ENCODE peak calls at places on chromosomes 16 and 17, in four cellular contexts. One of them, this sample, is unnamed.

GRCh38 chr16:85582177-85582888 is 30.8 kb upstream of the GSE1 start:
- DNase-seq in fibroblast of pulmonary artery: no peak
- DNase-seq in fibroblast of mammary gland: no peak
- DNase-seq in H9: no peak
- DNase-seq in this sample: no peak

GRCh38 chr16:69494993-69495392 is 70.6 kb downstream of the CYB5B start:
- DNase-seq in fibroblast of pulmonary artery: peak; percentile 30
- DNase-seq in H9: peak; percentile 74
- DNase-seq in fibroblast of mammary gland: peak; percentile 28
- DNase-seq in this sample: no peak

GRCh38 chr17:46194393-46195216 is 1.4 kb upstream of the KANSL1 start:
- DNase-seq in fibroblast of mammary gland: peak; percentile 55
- DNase-seq in fibroblast of pulmonary artery: peak; percentile 67
- DNase-seq in H9: no peak
- DNase-seq in this sample: peak; percentile 61

GRCh38 chr17:82961366-82962162 is 117.8 kb upstream of the METRNL start:
- DNase-seq in fibroblast of pulmonary artery: no peak
- DNase-seq in H9: peak; percentile 26
- DNase-seq in fibroblast of mammary gland: no peak
- DNase-seq in this sample: no peak

GRCh38 chr17:79657861-79658810 is 47.3 kb upstream of the RBFOX3 start:
- DNase-seq in fibroblast of mammary gland: no peak
- DNase-seq in H9: peak; percentile 46
- DNase-seq in fibroblast of pulmonary artery: no peak
- DNase-seq in this sample: no peak

GRCh38 chr17:66747561-66748275 is 87.2 kb upstream of the CACNG5 start:
- DNase-seq in fibroblast of mammary gland: peak; percentile 95
- DNase-seq in H9: no peak
- DNase-seq in fibroblast of pulmonary artery: peak; percentile 70
- DNase-seq in this sample: no peak

GRCh38 chr17:57247261-57247660 is 9.1 kb upstream of the MSI2 start:
- DNase-seq in fibroblast of mammary gland: no peak
- DNase-seq in H9: no peak
- DNase-seq in fibroblast of pulmonary artery: no peak
- DNase-seq in this sample: no peak

GRCh38 chr16:77302249-77302648 is 103.0 kb downstream of the SYCE1L start:
- DNase-seq in H9: no peak
- DNase-seq in fibroblast of pulmonary artery: no peak
- DNase-seq in fibroblast of mammary gland: no peak
- DNase-seq in this sample: no peak

GRCh38 chr16:84223456-84223855 is 16.4 kb downstream of the KCNG4 start:
- DNase-seq in fibroblast of mammary gland: no peak
- DNase-seq in H9: no peak
- DNase-seq in fibroblast of pulmonary artery: no peak
- DNase-seq in this sample: no peak

GRCh38 chr17:50355701-50356341 is 9.9 kb downstream of the XYLT2 start:
- DNase-seq in fibroblast of pulmonary artery: no peak
- DNase-seq in fibroblast of mammary gland: no peak
- DNase-seq in H9: no peak
- DNase-seq in this sample: no peak

GRCh38 chr16:3187798-3188674 is at the start of gene OR1F1:
- DNase-seq in H9: peak; percentile 76
- DNase-seq in fibroblast of pulmonary artery: peak; percentile 39
- DNase-seq in fibroblast of mammary gland: peak; percentile 73
- DNase-seq in this sample: peak; percentile 18

GRCh38 chr17:510223-510917 is 157.8 kb upstream of the RPH3AL start:
- DNase-seq in fibroblast of mammary gland: no peak
- DNase-seq in H9: no peak
- DNase-seq in fibroblast of pulmonary artery: no peak
- DNase-seq in this sample: no peak

GRCh38 chr17:43548689-43549379 is 2.7 kb upstream of the ETV4 start:
- DNase-seq in H9: no peak
- DNase-seq in fibroblast of mammary gland: no peak
- DNase-seq in fibroblast of pulmonary artery: no peak
- DNase-seq in this sample: no peak

GRCh38 chr17:17198281-17198680 is 7.9 kb downstream of the PLD6 start:
- DNase-seq in fibroblast of pulmonary artery: no peak
- DNase-seq in fibroblast of mammary gland: no peak
- DNase-seq in H9: no peak
- DNase-seq in this sample: no peak

GRCh38 chr17:7667616-7668406 is 17.1 kb downstream of the ATP1B2 start:
- DNase-seq in fibroblast of mammary gland: no peak
- DNase-seq in H9: no peak
- DNase-seq in fibroblast of pulmonary artery: no peak
- DNase-seq in this sample: no peak

GRCh38 chr17:50206604-50207293 is 5.3 kb upstream of the COL1A1 start:
- DNase-seq in fibroblast of pulmonary artery: peak; percentile 45
- DNase-seq in H9: peak; percentile 91
- DNase-seq in fibroblast of mammary gland: peak; percentile 61
- DNase-seq in this sample: no peak

GRCh38 chr16:57186630-57187507 is 740 bp downstream of the RSPRY1 start:
- DNase-seq in fibroblast of mammary gland: peak; percentile 56
- DNase-seq in fibroblast of pulmonary artery: no peak
- DNase-seq in H9: peak; percentile 28
- DNase-seq in this sample: peak; percentile 14

GRCh38 chr17:57889892-57890856 is 40.3 kb upstream of the MRPS23 start:
- DNase-seq in H9: no peak
- DNase-seq in fibroblast of pulmonary artery: peak; percentile 83
- DNase-seq in fibroblast of mammary gland: peak; percentile 81
- DNase-seq in this sample: no peak

GRCh38 chr16:89434490-89434889 is 55.9 kb downstream of the ANKRD11 start:
- DNase-seq in fibroblast of pulmonary artery: no peak
- DNase-seq in fibroblast of mammary gland: no peak
- DNase-seq in H9: no peak
- DNase-seq in this sample: no peak

GRCh38 chr16:89431158-89431584 is 59.2 kb downstream of the ANKRD11 start:
- DNase-seq in H9: no peak
- DNase-seq in fibroblast of pulmonary artery: no peak
- DNase-seq in fibroblast of mammary gland: peak; percentile 89
- DNase-seq in this sample: no peak

GRCh38 chr16:89430436-89431157 is 59.8 kb downstream of the ANKRD11 start:
- DNase-seq in H9: no peak
- DNase-seq in fibroblast of mammary gland: no peak
- DNase-seq in fibroblast of pulmonary artery: no peak
- DNase-seq in this sample: no peak

GRCh38 chr16:89435051-89435450 is 55.3 kb downstream of the ANKRD11 start:
- DNase-seq in fibroblast of mammary gland: no peak
- DNase-seq in H9: no peak
- DNase-seq in fibroblast of pulmonary artery: no peak
- DNase-seq in this sample: no peak

GRCh38 chr16:89431616-89432015 is 58.7 kb downstream of the ANKRD11 start:
- DNase-seq in fibroblast of pulmonary artery: no peak
- DNase-seq in fibroblast of mammary gland: no peak
- DNase-seq in H9: no peak
- DNase-seq in this sample: no peak
- TF ChIP-seq CTCF in fibroblast of pulmonary artery: no peak
- TF ChIP-seq CTCF in fibroblast of mammary gland: no peak
- TF ChIP-seq CTCF in H9: no peak
- TF ChIP-seq CTCF in this sample: no peak

GRCh38 chr17:80948091-80948960 is 43.3 kb upstream of the CHMP6 start:
- DNase-seq in fibroblast of pulmonary artery: no peak
- DNase-seq in H9: no peak
- DNase-seq in fibroblast of mammary gland: no peak
- DNase-seq in this sample: no peak

GRCh38 chr17:80947200-80947940 is 44.3 kb upstream of the CHMP6 start:
- DNase-seq in fibroblast of mammary gland: no peak
- DNase-seq in fibroblast of pulmonary artery: no peak
- DNase-seq in H9: no peak
- DNase-seq in this sample: no peak

GRCh38 chr17:80949451-80950421 is 41.9 kb upstream of the CHMP6 start:
- DNase-seq in fibroblast of mammary gland: no peak
- DNase-seq in H9: peak; percentile 77
- DNase-seq in fibroblast of pulmonary artery: no peak
- DNase-seq in this sample: no peak

GRCh38 chr17:80950466-80951120 is 41.0 kb upstream of the CHMP6 start:
- DNase-seq in H9: no peak
- DNase-seq in fibroblast of mammary gland: no peak
- DNase-seq in fibroblast of pulmonary artery: no peak
- DNase-seq in this sample: no peak

GRCh38 chr17:80948961-80949450 is 42.6 kb upstream of the CHMP6 start:
- DNase-seq in fibroblast of mammary gland: no peak
- DNase-seq in fibroblast of pulmonary artery: no peak
- DNase-seq in H9: no peak
- DNase-seq in this sample: no peak
- TF ChIP-seq CTCF in fibroblast of mammary gland: no peak
- TF ChIP-seq CTCF in fibroblast of pulmonary artery: no peak
- TF ChIP-seq CTCF in H9: no peak
- TF ChIP-seq CTCF in this sample: no peak

GRCh38 chr17:48563867-48564199 is 14.3 kb downstream of the HOXB4 start:
- DNase-seq in fibroblast of mammary gland: no peak
- DNase-seq in H9: no peak
- DNase-seq in fibroblast of pulmonary artery: no peak
- DNase-seq in this sample: no peak

GRCh38 chr17:48563385-48563838 is 14.7 kb downstream of the HOXB4 start:
- DNase-seq in H9: no peak
- DNase-seq in fibroblast of mammary gland: no peak
- DNase-seq in fibroblast of pulmonary artery: no peak
- DNase-seq in this sample: no peak

GRCh38 chr17:48562934-48563333 is 15.2 kb downstream of the HOXB4 start:
- DNase-seq in H9: no peak
- DNase-seq in fibroblast of pulmonary artery: no peak
- DNase-seq in fibroblast of mammary gland: no peak
- DNase-seq in this sample: no peak

GRCh38 chr17:48560452-48560817 is 15.5 kb upstream of the HOXB2 start:
- DNase-seq in H9: no peak
- DNase-seq in fibroblast of pulmonary artery: no peak
- DNase-seq in fibroblast of mammary gland: no peak
- DNase-seq in this sample: no peak

DNA sequence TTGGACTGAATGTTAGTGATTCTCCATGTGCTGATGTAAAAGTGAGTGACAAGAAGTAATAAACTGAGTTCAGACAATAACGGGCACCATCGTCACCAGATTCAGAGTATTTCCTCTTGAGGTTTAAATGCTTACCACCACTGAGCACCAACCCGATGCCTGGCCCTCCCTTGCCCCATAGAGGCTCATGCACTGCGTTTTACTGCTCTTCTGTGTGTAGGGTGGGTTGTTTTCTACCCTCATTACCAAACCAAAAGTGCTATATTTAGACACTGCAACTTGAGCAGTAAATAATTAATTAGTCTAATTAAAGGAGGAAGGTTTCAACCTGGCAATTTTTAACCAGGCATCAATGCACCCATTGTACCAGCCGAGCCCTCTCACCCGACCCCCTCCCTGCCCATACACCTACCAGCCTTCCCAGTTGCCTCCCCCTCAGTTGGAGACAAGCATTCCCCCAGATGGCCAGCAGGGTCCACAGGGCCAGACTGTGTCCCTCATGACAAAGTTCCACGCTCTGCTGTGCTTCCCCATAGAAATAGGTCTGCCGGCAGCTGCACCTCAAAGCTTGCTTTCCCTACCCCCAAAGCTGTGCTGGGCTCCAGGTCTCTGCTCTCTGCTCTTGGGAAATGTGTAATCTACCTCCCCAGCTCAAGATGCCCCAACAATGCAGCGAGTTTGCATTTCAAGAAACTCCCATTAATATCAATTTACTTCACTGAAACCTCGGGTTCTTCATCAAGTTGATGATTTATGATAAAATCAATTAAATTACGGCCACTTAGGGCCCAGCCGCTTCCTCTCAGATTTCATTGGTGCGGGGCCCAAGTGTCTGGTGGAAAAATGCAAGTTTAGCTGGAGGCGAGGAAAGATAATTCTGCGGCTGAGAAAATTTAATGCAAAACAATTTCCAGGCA is 16.0 kb downstream of the HOXB4 start:
- DNase-seq in fibroblast of mammary gland: no peak
- DNase-seq in fibroblast of pulmonary artery: no peak
- DNase-seq in H9: no peak
- DNase-seq in this sample: no peak
- TF ChIP-seq CTCF in fibroblast of mammary gland: peak; percentile 33
- TF ChIP-seq CTCF in fibroblast of pulmonary artery: peak; percentile 35
- TF ChIP-seq CTCF in H9: peak; percentile 32
- TF ChIP-seq CTCF in this sample: peak; percentile 11

GRCh38 chr16:1983544-1984346 is at the start of gene GFER:
- DNase-seq in fibroblast of mammary gland: peak; percentile 89
- DNase-seq in fibroblast of pulmonary artery: peak; percentile 96
- DNase-seq in H9: peak; percentile 95
- DNase-seq in this sample: peak; percentile 90
- TF ChIP-seq CTCF in fibroblast of mammary gland: peak; percentile 22
- TF ChIP-seq CTCF in fibroblast of pulmonary artery: peak; percentile 27
- TF ChIP-seq CTCF in H9: peak; percentile 55
- TF ChIP-seq CTCF in this sample: peak; percentile 39

This sample was measured in MM.1S.